ENCODE peak calls at places on chromosomes 4 and X, in eight cellular contexts. T is thyroid gland, Z is endothelial cell of umbilical vein, Y is cardiac muscle cell, J is body of pancreas, U is ovary, S is left ventricle myocardium inferior, N is SJSA1. G is an unnamed sample. For H3K4me1, the result is how much of the 10 kb centered on the place peaks cover.

GRCh38 chrX:81120270-81120935 is 81.3 kb downstream of the HMGN5 start:
- DNase-seq in T (peak), Z (no peak), Y (no peak), J (no peak), U (no peak), S (no peak), N (no peak), G (no peak)

GRCh38 chr4:22488136-22488535 is 27.7 kb downstream of the ADGRA3 start:
- DNase-seq in T (no peak), Z (no peak), Y (no peak), J (no peak), U (no peak), S (no peak), N (no peak), G (no peak)

GRCh38 chrX:154775611-154776349 is 13.1 kb downstream of the DKC1 start:
- DNase-seq in T (peak), Z (no peak), Y (peak), J (peak), U (no peak), S (peak), N (no peak), G (no peak)

GRCh38 chr4:155679343-155679742 is 12.7 kb downstream of the GUCY1A1 start:
- DNase-seq in T (peak), Z (no peak), Y (peak), J (no peak), U (no peak), S (no peak), N (no peak), G (no peak)

GRCh38 chr4:20984011-20984836 is 284.0 kb downstream of the PACRGL start:
- DNase-seq in T (peak), Z (peak), Y (no peak), J (no peak), U (no peak), S (peak), N (no peak), G (no peak)

GRCh38 chr4:56316011-56316650 is 71.2 kb downstream of the AASDH start:
- DNase-seq in T (no peak), Z (no peak), Y (no peak), J (no peak), U (no peak), S (no peak), N (peak), G (no peak)

GRCh38 chr4:153764611-153765368 is 5.0 kb upstream of the RNF175 start:
- DNase-seq in T (no peak), Z (no peak), Y (no peak), J (no peak), U (no peak), S (no peak), N (no peak), G (no peak)

GRCh38 chrX:11664211-11664888 is 1.4 kb downstream of the ARHGAP6 start:
- DNase-seq in T (no peak), Z (no peak), Y (peak), J (no peak), U (peak), S (peak), N (no peak), G (no peak)

GRCh38 chr4:153538408-153539057 is 72.4 kb downstream of the TMEM131L start:
- DNase-seq in T (peak), Z (no peak), Y (peak), J (peak), U (peak), S (peak), N (no peak), G (no peak)

GRCh38 chr4:164926301-164926700 is 49.3 kb downstream of the APELA start:
- DNase-seq in T (no peak), Z (no peak), Y (no peak), J (no peak), U (no peak), S (no peak), N (peak), G (no peak)

GRCh38 chr4:72311291-72311690 is 257.7 kb downstream of the ADAMTS3 start:
- DNase-seq in T (no peak), Z (no peak), Y (no peak), J (no peak), U (no peak), S (no peak), N (no peak), G (no peak)

GRCh38 chr4:95465010-95465409 is 83.8 kb downstream of the UNC5C start:
- DNase-seq in T (no peak), Z (no peak), Y (no peak), J (no peak), U (no peak), S (no peak), N (no peak), G (no peak)

GRCh38 chr4:15702941-15703403 is at the start of gene BST1:
- DNase-seq in T (peak), Z (peak), Y (peak), J (peak), U (peak), S (peak), N (peak), G (peak)

GRCh38 chrX:117538441-117539418 is 577.9 kb downstream of the KLHL13 start:
- DNase-seq in T (no peak), Z (no peak), Y (no peak), J (peak), U (no peak), S (no peak), N (no peak), G (no peak)

GRCh38 chrX:13690836-13691235 is 1.9 kb downstream of the RAB9A start:
- DNase-seq in T (no peak), Z (no peak), Y (no peak), J (no peak), U (no peak), S (no peak), N (no peak), G (no peak)

GRCh38 chrX:3711331-3711917 is 2.0 kb downstream of the PRKX start:
- DNase-seq in T (no peak), Z (no peak), Y (no peak), J (no peak), U (no peak), S (peak), N (no peak), G (no peak)

GRCh38 chrX:42825201-42825600 is 47.2 kb upstream of the PPP1R2C start:
- DNase-seq in T (no peak), Z (no peak), Y (no peak), J (no peak), U (no peak), S (no peak), N (no peak), G (no peak)

GRCh38 chr4:147518846-147519767 is 38.2 kb downstream of the EDNRA start:
- DNase-seq in T (peak), Z (peak), Y (peak), J (peak), U (peak), S (no peak), N (peak), G (peak)

GRCh38 chrX:16876696-16877095 is 6.5 kb upstream of the RBBP7 start:
- DNase-seq in T (no peak), Z (no peak), Y (no peak), J (no peak), U (no peak), S (no peak), N (no peak), G (no peak)

GRCh38 chrX:110944323-110944761 is 148.7 kb upstream of the CHRDL1 start:
- DNase-seq in T (peak), Z (no peak), Y (no peak), J (peak), U (no peak), S (no peak), N (no peak), G (no peak)

GRCh38 chrX:119234931-119235555 is 1.0 kb upstream of the PGRMC1 start:
- DNase-seq in T (no peak), Z (no peak), Y (peak), J (no peak), U (peak), S (no peak), N (no peak), G (no peak)

GRCh38 chrX:3550160-3550765 is 163.2 kb downstream of the PRKX start:
- DNase-seq in T (no peak), Z (no peak), Y (peak), J (peak), U (no peak), S (no peak), N (no peak), G (no peak)

GRCh38 chr4:98467627-98468072 is 190.8 kb downstream of the TSPAN5 start:
- DNase-seq in T (peak), Z (peak), Y (peak), J (peak), U (peak), S (peak), N (peak), G (peak)

GRCh38 chr4:13933163-13933562 is 305.6 kb upstream of the BOD1L1 start:
- DNase-seq in T (no peak), Z (no peak), Y (peak), J (no peak), U (no peak), S (no peak), N (no peak), G (no peak)

GRCh38 chrX:72202792-72203401 is 21.3 kb downstream of the PIN4 start:
- DNase-seq in T (no peak), Z (no peak), Y (no peak), J (no peak), U (no peak), S (no peak), N (no peak), G (no peak)
- H3K4me3 ChIP-seq in T (no peak), Z (no peak), Y (no peak), J (no peak), U (no peak), S (no peak), N (no peak), G (no peak)

GRCh38 chr4:52714597-52715254 is 36.5 kb downstream of the ERVMER34-1 start:
- DNase-seq in T (no peak), Z (peak), Y (peak), J (no peak), U (no peak), S (no peak), N (no peak), G (no peak)

GRCh38 chr4:52716364-52717151 is 34.7 kb downstream of the ERVMER34-1 start:
- DNase-seq in T (no peak), Z (no peak), Y (no peak), J (no peak), U (no peak), S (no peak), N (no peak), G (no peak)

GRCh38 chr4:52715255-52715897 is 35.8 kb downstream of the ERVMER34-1 start:
- DNase-seq in T (no peak), Z (no peak), Y (no peak), J (no peak), U (no peak), S (no peak), N (no peak), G (no peak)

GRCh38 chr4:52718123-52718522 is 33.1 kb downstream of the ERVMER34-1 start:
- DNase-seq in T (no peak), Z (peak), Y (peak), J (no peak), U (no peak), S (no peak), N (no peak), G (peak)

GRCh38 chr4:52715914-52716313 is 35.3 kb downstream of the ERVMER34-1 start:
- DNase-seq in T (no peak), Z (no peak), Y (no peak), J (no peak), U (no peak), S (no peak), N (no peak), G (no peak)
- H3K27ac ChIP-seq in T (no peak), Z (no peak), Y (peak), J (no peak), U (no peak), S (peak), N (no peak), G (no peak)

GRCh38 chrX:68912113-68912980 is 83.5 kb downstream of the EFNB1 start:
- DNase-seq in T (no peak), Z (no peak), Y (no peak), J (no peak), U (no peak), S (no peak), N (no peak), G (no peak)
- H3K4me1 ChIP-seq in T (under half), Z (under half), Y (under half), J (under half), U (under half), S (under half), N (under half), G (under half)

DNA sequence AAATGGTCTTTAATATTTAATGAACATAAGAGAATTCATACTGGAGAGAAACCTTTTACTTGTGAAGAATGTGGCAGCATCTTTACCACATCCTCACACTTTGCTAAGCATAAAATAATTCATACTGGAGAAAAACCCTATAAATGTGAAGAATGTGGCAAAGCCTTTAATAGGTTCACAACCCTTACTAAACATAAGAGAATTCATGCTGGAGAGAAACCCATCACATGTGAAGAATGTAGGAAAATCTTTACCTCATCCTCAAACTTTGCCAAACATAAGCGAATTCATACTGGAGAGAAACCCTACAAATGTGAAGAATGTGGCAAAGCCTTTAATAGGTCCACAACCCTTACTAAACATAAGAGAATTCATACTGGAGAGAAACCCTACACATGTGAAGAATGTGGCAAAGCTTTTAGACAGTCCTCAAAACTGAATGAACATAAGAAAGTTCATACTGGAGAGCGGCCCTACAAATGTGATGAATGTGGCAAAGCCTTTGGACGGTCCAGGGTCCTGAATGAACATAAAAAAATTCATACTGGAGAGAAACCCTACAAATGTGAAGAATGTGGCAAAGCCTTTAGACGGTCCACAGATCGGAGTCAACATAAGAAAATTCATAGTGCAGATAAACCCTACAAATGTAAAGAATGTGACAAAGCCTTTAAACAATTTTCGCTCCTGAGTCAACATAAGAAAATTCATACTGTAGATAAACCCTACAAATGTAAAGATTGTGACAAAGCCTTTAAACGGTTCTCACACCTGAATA is 35.6 kb downstream of the ZNF141 start:
- DNase-seq in T (no peak), Z (no peak), Y (no peak), J (no peak), U (no peak), S (no peak), N (no peak), G (no peak)
- H3K4me3 ChIP-seq in T (no peak), Z (no peak), Y (no peak), J (no peak), U (no peak), S (no peak), N (no peak), G (no peak)

GRCh38 chrX:120262781-120263719 is 12.4 kb downstream of the ZBTB33 start:
- DNase-seq in T (no peak), Z (no peak), Y (no peak), J (no peak), U (no peak), S (no peak), N (no peak), G (no peak)
- H3K27ac ChIP-seq in T (no peak), Z (no peak), Y (no peak), J (no peak), U (no peak), S (no peak), N (no peak), G (no peak)

GRCh38 chr4:101286663-101287062 is 60.7 kb downstream of the PPP3CA start:
- DNase-seq in T (no peak), Z (no peak), Y (no peak), J (no peak), U (no peak), S (no peak), N (no peak), G (no peak)
- H3K4me1 ChIP-seq in T (under half), Z (under half), Y (under half), J (under half), U (under half), S (half or more), N (under half), G (half or more)

G was measured in adrenal gland.